ENCODE peak calls at places on chromosomes 11 and 22, in five cellular contexts. W, D, A, J and O are unnamed samples. For H3K9me3, the result is how much of the 10 kb centered on the place peaks cover.

GRCh38 chr11:125588505-125588904 is 4.1 kb upstream of the STT3A start:
- DNase-seq in W (no peak), D (no peak), A (peak), J (no peak), O (no peak)

GRCh38 chr22:42716221-42716620 is 4.4 kb downstream of the A4GALT start:
- DNase-seq in W (no peak), D (peak), A (no peak), J (no peak), O (no peak)

GRCh38 chr11:10076458-10077141 is 217.4 kb downstream of the SBF2 start:
- DNase-seq in W (no peak), D (peak), A (peak), J (no peak), O (peak)

GRCh38 chr11:125401235-125401634 is 94.8 kb downstream of the FEZ1 start:
- DNase-seq in W (no peak), D (no peak), A (no peak), J (no peak), O (no peak)

GRCh38 chr11:109794501-109794900 is 298.7 kb upstream of the ZC3H12C start:
- DNase-seq in W (no peak), D (no peak), A (peak), J (no peak), O (no peak)

GRCh38 chr22:37162221-37163095 is 12.7 kb upstream of the IL2RB start:
- DNase-seq in W (no peak), D (no peak), A (no peak), J (no peak), O (no peak)

GRCh38 chr11:69546735-69547370 is 65.4 kb downstream of the LINC01488 start:
- DNase-seq in W (no peak), D (no peak), A (no peak), J (no peak), O (no peak)

GRCh38 chr11:13012037-13012693 is 3.0 kb downstream of the RASSF10 start:
- DNase-seq in W (no peak), D (no peak), A (no peak), J (no peak), O (no peak)

GRCh38 chr11:89503422-89503821 is 12.2 kb upstream of the NOX4 start:
- DNase-seq in W (no peak), D (no peak), A (no peak), J (no peak), O (no peak)

GRCh38 chr11:73012121-73012863 is 129.8 kb downstream of the FCHSD2 start:
- DNase-seq in W (no peak), D (no peak), A (peak), J (no peak), O (no peak)

GRCh38 chr11:105092255-105093239 is 47.0 kb downstream of the CARD18 start:
- DNase-seq in W (no peak), D (no peak), A (peak), J (no peak), O (no peak)

GRCh38 chr11:117809236-117810055 is 12.4 kb upstream of the DSCAML1 start:
- DNase-seq in W (peak), D (no peak), A (peak), J (peak), O (peak)

GRCh38 chr22:41001722-41002122 is 50.5 kb downstream of the RBX1 start:
- DNase-seq in W (no peak), D (no peak), A (peak), J (no peak), O (no peak)

GRCh38 chr11:10456519-10456918 is 1.5 kb downstream of the AMPD3 start:
- DNase-seq in W (no peak), D (peak), A (no peak), J (no peak), O (no peak)

GRCh38 chr11:69826773-69827172 is 7.6 kb upstream of the FGF3 start:
- DNase-seq in W (no peak), D (no peak), A (no peak), J (no peak), O (no peak)

GRCh38 chr11:88520391-88520790 is 182.9 kb upstream of the CTSC start:
- DNase-seq in W (no peak), D (no peak), A (peak), J (no peak), O (no peak)

GRCh38 chr11:70642301-70642700 is 244.0 kb downstream of the CTTN start:
- DNase-seq in W (no peak), D (no peak), A (no peak), J (no peak), O (no peak)

GRCh38 chr22:47295226-47295901 is 532.9 kb downstream of the TBC1D22A start:
- DNase-seq in W (no peak), D (no peak), A (no peak), J (no peak), O (peak)

GRCh38 chr11:118621071-118621815 is 13.8 kb downstream of the PHLDB1 start:
- DNase-seq in W (peak), D (no peak), A (peak), J (peak), O (peak)

GRCh38 chr11:68974421-68975194 is 6.2 kb downstream of the MRGPRD start:
- DNase-seq in W (peak), D (peak), A (peak), J (no peak), O (no peak)

GRCh38 chr22:47351836-47352579 is 589.6 kb downstream of the TBC1D22A start:
- DNase-seq in W (no peak), D (no peak), A (no peak), J (no peak), O (no peak)

GRCh38 chr11:126465573-126466287 is 110.2 kb downstream of the ST3GAL4 start:
- DNase-seq in W (no peak), D (peak), A (no peak), J (no peak), O (no peak)

GRCh38 chr22:20752873-20753272 is 21.0 kb upstream of the SERPIND1 start:
- DNase-seq in W (no peak), D (no peak), A (no peak), J (no peak), O (no peak)

GRCh38 chr11:130145975-130146776 is 13.4 kb upstream of the ST14 start:
- DNase-seq in W (peak), D (no peak), A (no peak), J (no peak), O (peak)

GRCh38 chr11:63939351-63939920 is 634 bp downstream of the NAA40 start:
- DNase-seq in W (no peak), D (peak), A (no peak), J (no peak), O (no peak)

GRCh38 chr11:12467610-12468009 is 90.2 kb downstream of the PARVA start:
- DNase-seq in W (no peak), D (no peak), A (no peak), J (no peak), O (no peak)

GRCh38 chr11:27153136-27153535 is 112.5 kb downstream of the BBOX1 start:
- DNase-seq in W (no peak), D (peak), A (no peak), J (no peak), O (no peak)

GRCh38 chr11:14202263-14203173 is 156.5 kb downstream of the RRAS2 start:
- DNase-seq in W (no peak), D (peak), A (no peak), J (no peak), O (no peak)

GRCh38 chr11:77729063-77729462 is 91.5 kb downstream of the RSF1 start:
- DNase-seq in W (no peak), D (no peak), A (no peak), J (no peak), O (no peak)

GRCh38 chr22:39471421-39472141 is 14.8 kb downstream of the MGAT3 start:
- DNase-seq in W (no peak), D (no peak), A (peak), J (no peak), O (no peak)

GRCh38 chr11:78138694-78139421 is 568 bp downstream of the ALG8 start:
- DNase-seq in W (no peak), D (peak), A (peak), J (no peak), O (no peak)

GRCh38 chr11:126415128-126415527 is 59.6 kb downstream of the ST3GAL4 start:
- DNase-seq in W (peak), D (no peak), A (peak), J (peak), O (peak)

GRCh38 chr22:47005506-47006408 is 243.3 kb downstream of the TBC1D22A start:
- DNase-seq in W (no peak), D (no peak), A (no peak), J (no peak), O (no peak)

GRCh38 chr11:75472081-75472732 is 39.2 kb upstream of the KLHL35 start:
- DNase-seq in W (no peak), D (no peak), A (no peak), J (no peak), O (no peak)
- H3K27ac ChIP-seq in W (no peak), D (no peak), A (no peak), J (no peak), O (no peak)

DNA sequence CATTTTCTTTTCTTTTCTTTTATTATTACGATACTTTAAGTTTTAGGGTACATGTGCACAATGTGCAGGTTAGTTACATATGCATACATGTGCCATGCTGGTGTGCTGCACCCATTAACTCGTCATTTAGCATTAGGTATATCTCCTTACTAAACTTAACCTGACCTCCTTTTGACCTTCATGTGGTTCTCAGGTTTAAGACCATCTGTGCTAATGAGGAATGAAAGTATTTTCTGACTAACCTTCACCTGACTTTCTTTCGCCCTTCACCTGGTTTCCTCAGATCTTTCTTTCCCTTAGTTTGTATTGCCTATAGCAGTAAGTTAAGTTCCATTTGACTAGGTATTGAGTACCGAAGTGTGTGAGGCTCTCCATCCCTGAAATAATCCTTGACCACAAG is 6.5 kb downstream of the EXPH5 start:
- DNase-seq in W (no peak), D (no peak), A (no peak), J (no peak), O (no peak)
- H3K4me3 ChIP-seq in W (no peak), D (no peak), A (no peak), J (no peak), O (no peak)

GRCh38 chr22:18979957-18980356 is 43.9 kb upstream of the PRODH start:
- DNase-seq in W (no peak), D (no peak), A (no peak), J (no peak), O (no peak)
- H3K9me3 ChIP-seq in W (under half), D (under half), A (under half), J (under half), O (under half)

GRCh38 chr11:4565371-4565770 is 16.2 kb upstream of the OR52I2 start:
- DNase-seq in W (no peak), D (no peak), A (no peak), J (no peak), O (no peak)

GRCh38 chr11:4560462-4560861 is 15.5 kb downstream of the OR52M1 start:
- DNase-seq in W (no peak), D (no peak), A (no peak), J (no peak), O (no peak)

DNA sequence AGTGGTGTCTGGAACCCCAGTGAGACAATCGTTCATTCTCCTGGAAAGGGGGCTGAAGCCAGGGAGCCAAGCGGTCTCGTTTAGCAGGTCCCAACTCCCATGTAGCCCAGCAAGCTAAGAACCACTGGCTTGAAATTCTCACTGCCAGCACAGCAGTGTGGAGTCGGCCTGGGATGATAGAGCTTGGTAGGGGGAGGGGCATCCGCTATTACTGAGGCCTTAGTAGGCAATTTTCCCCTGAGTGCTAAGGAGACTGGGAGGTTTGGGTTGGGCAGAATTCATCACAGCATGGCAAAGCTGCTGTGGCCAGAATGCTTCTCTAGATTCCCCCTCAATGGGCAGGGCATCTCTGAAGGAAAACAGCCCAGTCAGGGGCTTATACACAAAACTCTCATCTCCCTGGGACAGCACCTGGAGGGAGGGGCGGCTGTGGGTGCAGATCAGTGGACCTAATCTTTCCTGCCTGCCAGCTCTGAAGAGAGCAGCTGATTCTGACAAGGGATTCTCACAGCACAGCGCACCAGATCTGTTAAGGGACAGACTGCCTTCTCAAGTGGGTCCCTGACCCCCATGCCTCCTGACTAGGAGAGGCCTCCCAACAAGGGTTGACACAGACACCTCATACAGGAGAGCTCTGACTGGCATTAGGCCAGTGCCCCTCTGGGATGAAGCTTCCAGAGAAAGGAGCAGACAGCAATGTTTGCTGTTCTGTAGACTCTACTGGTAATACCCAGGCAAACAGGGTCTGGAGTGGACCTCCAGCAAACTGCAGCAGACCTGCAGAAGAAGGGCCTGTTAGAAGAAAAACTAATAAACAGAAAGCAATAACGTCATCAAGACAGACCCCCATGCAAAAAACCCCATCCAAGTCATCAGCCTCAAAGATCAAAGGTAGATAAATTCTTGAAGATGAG is 14.8 kb downstream of the OR52M1 start:
- DNase-seq in W (no peak), D (no peak), A (no peak), J (no peak), O (no peak)
- H3K27ac ChIP-seq in W (no peak), D (no peak), A (no peak), J (no peak), O (no peak)

DNA sequence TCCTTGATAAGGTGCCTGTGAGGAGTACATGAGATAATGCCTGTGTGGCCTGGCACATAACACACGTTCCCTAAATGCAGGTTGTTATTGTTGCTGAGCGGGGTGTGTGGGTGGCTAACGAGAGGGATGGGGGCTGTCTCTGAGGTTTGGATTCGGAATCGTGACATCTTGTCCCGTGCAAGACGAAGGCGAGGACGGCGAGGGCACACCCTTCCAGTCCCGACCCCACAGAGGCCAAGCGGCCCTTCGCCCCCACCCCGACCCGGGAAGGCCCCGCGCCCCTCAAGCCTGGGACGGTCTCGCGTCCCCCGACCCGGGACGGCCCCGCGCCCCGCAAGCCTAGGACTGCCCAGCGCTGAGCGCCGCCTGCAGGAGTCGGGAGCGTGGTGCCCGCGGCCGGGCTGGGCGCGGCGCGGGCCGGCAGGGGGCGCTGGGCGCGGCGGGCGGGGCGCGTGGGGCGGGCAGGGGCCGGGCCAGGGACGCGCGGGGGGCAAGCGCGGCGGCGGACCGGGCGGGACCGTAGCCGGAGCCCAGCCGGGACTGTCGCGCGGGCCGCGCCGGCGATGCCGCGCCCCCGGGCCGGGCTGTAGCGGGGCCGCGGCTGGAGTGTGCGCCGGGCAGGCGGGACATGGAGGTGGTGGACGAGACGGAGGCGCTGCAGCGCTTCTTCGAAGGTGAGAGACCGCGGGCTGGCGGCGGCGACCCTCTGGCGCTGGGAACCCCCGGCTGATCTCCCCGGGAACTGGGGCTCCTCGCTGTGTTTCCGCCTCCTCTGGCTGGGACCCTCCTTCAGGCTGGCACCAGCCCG is at the start of gene MYRF:
- DNase-seq in W (peak), D (no peak), A (peak), J (no peak), O (no peak)
- H3K4me3 ChIP-seq in W (peak), D (no peak), A (peak), J (peak), O (peak)

GRCh38 chr22:49992921-49993648 is 19.5 kb downstream of the IL17REL start:
- DNase-seq in W (peak), D (peak), A (peak), J (no peak), O (peak)
- H3K9me3 ChIP-seq in W (under half), D (under half), A (under half), J (under half), O (under half)

GRCh38 chr11:95450547-95451123 is 219.6 kb upstream of the SESN3 start:
- DNase-seq in W (no peak), D (no peak), A (peak), J (no peak), O (no peak)

GRCh38 chr11:95455228-95455627 is 224.2 kb upstream of the SESN3 start:
- DNase-seq in W (no peak), D (no peak), A (no peak), J (no peak), O (no peak)

GRCh38 chr11:95453616-95454118 is 222.7 kb upstream of the SESN3 start:
- DNase-seq in W (no peak), D (no peak), A (no peak), J (no peak), O (no peak)

GRCh38 chr11:95451682-95452081 is 220.7 kb upstream of the SESN3 start:
- DNase-seq in W (no peak), D (no peak), A (peak), J (no peak), O (no peak)

DNA sequence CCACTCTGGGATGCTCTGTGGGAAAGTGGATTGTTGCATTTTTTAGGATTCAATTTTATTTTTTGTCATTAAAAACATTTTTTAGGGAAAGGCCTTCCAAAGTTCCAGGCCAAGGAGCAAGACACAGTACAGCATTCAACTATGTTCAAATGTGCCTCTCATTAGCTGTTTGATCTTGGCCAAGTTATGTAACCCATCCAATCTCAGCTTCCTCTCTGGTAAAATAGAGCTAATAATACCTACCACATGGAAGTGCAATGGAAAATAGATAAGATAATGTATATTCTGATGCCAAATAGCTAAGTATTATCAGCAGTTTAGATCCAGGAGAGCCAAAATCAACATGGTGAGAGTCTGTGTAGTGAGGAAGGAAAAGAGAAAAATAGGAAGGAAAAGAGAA is 220.3 kb upstream of the SESN3 start:
- DNase-seq in W (no peak), D (no peak), A (no peak), J (no peak), O (no peak)
- H3K27ac ChIP-seq in W (no peak), D (no peak), A (no peak), J (no peak), O (no peak)